ENCODE peak calls at places on chromosomes 12 and 14, in four cellular contexts. One of them, this sample, is unnamed.

GRCh38 chr12:128109636-128110035 is 157.3 kb upstream of the TMEM132C start:
- DNase-seq in brain microvascular endothelial cell: no peak
- DNase-seq in esophagus squamous epithelium: no peak
- DNase-seq in GM06990: no peak
- DNase-seq in this sample: no peak

GRCh38 chr12:120640840-120641833 is 711 bp downstream of the CABP1 start:
- DNase-seq in brain microvascular endothelial cell: peak; percentile 29
- DNase-seq in esophagus squamous epithelium: no peak
- DNase-seq in GM06990: peak; percentile 49
- DNase-seq in this sample: peak; percentile 83

GRCh38 chr12:2027379-2027778 is 23.1 kb upstream of the DCP1B start:
- DNase-seq in brain microvascular endothelial cell: no peak
- DNase-seq in esophagus squamous epithelium: no peak
- DNase-seq in GM06990: no peak
- DNase-seq in this sample: no peak

GRCh38 chr12:121162985-121163384 is 30.3 kb downstream of the P2RX7 start:
- DNase-seq in brain microvascular endothelial cell: no peak
- DNase-seq in esophagus squamous epithelium: no peak
- DNase-seq in GM06990: no peak
- DNase-seq in this sample: no peak

GRCh38 chr14:104333903-104334811 is 195.8 kb downstream of the KIF26A start:
- DNase-seq in brain microvascular endothelial cell: no peak
- DNase-seq in esophagus squamous epithelium: no peak
- DNase-seq in GM06990: no peak
- DNase-seq in this sample: peak; percentile 60

GRCh38 chr14:58969951-58970751 is 218.3 kb upstream of the DAAM1 start:
- DNase-seq in brain microvascular endothelial cell: peak; percentile 41
- DNase-seq in esophagus squamous epithelium: no peak
- DNase-seq in GM06990: peak; percentile 20
- DNase-seq in this sample: no peak

GRCh38 chr12:51388826-51389225 is 2.4 kb downstream of the GALNT6 start:
- DNase-seq in brain microvascular endothelial cell: no peak
- DNase-seq in esophagus squamous epithelium: no peak
- DNase-seq in GM06990: no peak
- DNase-seq in this sample: no peak

GRCh38 chr12:11953523-11953922 is 117.2 kb upstream of the BCL2L14 start:
- DNase-seq in brain microvascular endothelial cell: no peak
- DNase-seq in esophagus squamous epithelium: no peak
- DNase-seq in GM06990: no peak
- DNase-seq in this sample: no peak

GRCh38 chr14:93789366-93790130 is 1.3 kb upstream of the PRIMA1 start:
- DNase-seq in brain microvascular endothelial cell: no peak
- DNase-seq in esophagus squamous epithelium: no peak
- DNase-seq in GM06990: no peak
- DNase-seq in this sample: no peak

GRCh38 chr14:104870368-104871144 is 5.5 kb downstream of the CEP170B start:
- DNase-seq in brain microvascular endothelial cell: no peak
- DNase-seq in esophagus squamous epithelium: no peak
- DNase-seq in GM06990: peak; percentile 19
- DNase-seq in this sample: peak; percentile 69

GRCh38 chr12:126684703-126685102 is 1582.3 kb upstream of the TMEM132C start:
- DNase-seq in brain microvascular endothelial cell: no peak
- DNase-seq in esophagus squamous epithelium: no peak
- DNase-seq in GM06990: no peak
- DNase-seq in this sample: no peak

GRCh38 chr12:72197790-72198189 is 74.4 kb upstream of the TRHDE start:
- DNase-seq in brain microvascular endothelial cell: no peak
- DNase-seq in esophagus squamous epithelium: no peak
- DNase-seq in GM06990: no peak
- DNase-seq in this sample: no peak

GRCh38 chr12:105337391-105337790 is 6.9 kb downstream of the C12orf75 start:
- DNase-seq in brain microvascular endothelial cell: no peak
- DNase-seq in esophagus squamous epithelium: no peak
- DNase-seq in GM06990: no peak
- DNase-seq in this sample: no peak

GRCh38 chr12:132445884-132446471 is 44.0 kb upstream of the FBRSL1 start:
- DNase-seq in brain microvascular endothelial cell: peak; percentile 60
- DNase-seq in esophagus squamous epithelium: no peak
- DNase-seq in GM06990: no peak
- DNase-seq in this sample: peak; percentile 81

GRCh38 chr14:94974422-94974821 is 182.9 kb downstream of the DICER1 start:
- DNase-seq in brain microvascular endothelial cell: no peak
- DNase-seq in esophagus squamous epithelium: no peak
- DNase-seq in GM06990: no peak
- DNase-seq in this sample: no peak

GRCh38 chr14:50955373-50956043 is 11.2 kb upstream of the PYGL start:
- DNase-seq in brain microvascular endothelial cell: peak; percentile 98
- DNase-seq in esophagus squamous epithelium: no peak
- DNase-seq in GM06990: no peak
- DNase-seq in this sample: peak; percentile 75

GRCh38 chr14:55580401-55581010 is 499 bp downstream of the KTN1 start:
- DNase-seq in brain microvascular endothelial cell: no peak
- DNase-seq in esophagus squamous epithelium: no peak
- DNase-seq in GM06990: peak; percentile 68
- DNase-seq in this sample: peak; percentile 79

GRCh38 chr12:126727656-126728055 is 1539.3 kb upstream of the TMEM132C start:
- DNase-seq in brain microvascular endothelial cell: no peak
- DNase-seq in esophagus squamous epithelium: no peak
- DNase-seq in GM06990: no peak
- DNase-seq in this sample: no peak

DNA sequence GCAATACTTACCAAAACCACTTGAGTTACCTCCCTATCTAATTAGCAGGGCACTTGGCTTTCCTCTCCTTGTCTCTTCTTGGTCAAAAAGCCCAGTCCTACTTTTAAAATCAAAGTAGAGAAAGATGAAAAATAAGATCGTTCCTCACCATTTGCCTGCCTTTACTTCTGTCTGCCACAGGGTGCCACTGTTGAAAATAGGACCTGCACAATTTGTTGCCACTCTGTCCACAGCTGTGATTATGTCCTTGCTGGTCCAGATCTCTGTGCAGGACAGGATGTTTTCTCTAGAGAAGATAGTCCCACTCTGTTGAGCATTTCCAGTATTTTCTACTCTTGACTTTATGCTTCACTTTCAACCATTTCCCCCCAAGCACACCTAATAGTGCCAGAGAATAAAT is 179.9 kb downstream of the PDZRN4 start:
- DNase-seq in brain microvascular endothelial cell: no peak
- DNase-seq in esophagus squamous epithelium: no peak
- DNase-seq in GM06990: no peak
- DNase-seq in this sample: no peak
- TF ChIP-seq CTCF in brain microvascular endothelial cell: peak; percentile 28
- TF ChIP-seq CTCF in esophagus squamous epithelium: no peak
- TF ChIP-seq CTCF in GM06990: peak; percentile 40
- TF ChIP-seq CTCF in this sample: peak; percentile 28

GRCh38 chr14:61323970-61324369 is 2.6 kb downstream of the PRKCH start:
- DNase-seq in brain microvascular endothelial cell: no peak
- DNase-seq in esophagus squamous epithelium: no peak
- DNase-seq in GM06990: no peak
- DNase-seq in this sample: no peak
- H3K4me3 ChIP-seq in brain microvascular endothelial cell: no peak overlapping the region
- H3K4me3 ChIP-seq in esophagus squamous epithelium: peak overlapping the region; percentile 66
- H3K4me3 ChIP-seq in GM06990: peak overlapping the region; percentile 16
- H3K4me3 ChIP-seq in this sample: peak overlapping the region; percentile 73

GRCh38 chr14:61112506-61112905 is 131.5 kb downstream of the SLC38A6 start:
- DNase-seq in brain microvascular endothelial cell: no peak
- DNase-seq in esophagus squamous epithelium: no peak
- DNase-seq in GM06990: no peak
- DNase-seq in this sample: no peak
- TF ChIP-seq CTCF in brain microvascular endothelial cell: no peak
- TF ChIP-seq CTCF in esophagus squamous epithelium: no peak
- TF ChIP-seq CTCF in GM06990: no peak
- TF ChIP-seq CTCF in this sample: no peak

GRCh38 chr14:100159865-100160533 is 554 bp upstream of the DEGS2 start:
- DNase-seq in brain microvascular endothelial cell: no peak
- DNase-seq in esophagus squamous epithelium: no peak
- DNase-seq in GM06990: no peak
- DNase-seq in this sample: no peak
- H3K4me3 ChIP-seq in brain microvascular endothelial cell: no peak overlapping the region
- H3K4me3 ChIP-seq in esophagus squamous epithelium: peak overlapping the region; percentile 55
- H3K4me3 ChIP-seq in GM06990: peak overlapping the region; percentile 43
- H3K4me3 ChIP-seq in this sample: peak overlapping the region; percentile 46

GRCh38 chr14:43795600-43796228 is 711.4 kb downstream of the FSCB start:
- DNase-seq in brain microvascular endothelial cell: no peak
- DNase-seq in esophagus squamous epithelium: no peak
- DNase-seq in GM06990: no peak
- DNase-seq in this sample: no peak
- TF ChIP-seq CTCF in brain microvascular endothelial cell: no peak
- TF ChIP-seq CTCF in esophagus squamous epithelium: no peak
- TF ChIP-seq CTCF in GM06990: no peak
- TF ChIP-seq CTCF in this sample: no peak

GRCh38 chr14:31022386-31022785 is 3.1 kb upstream of the AP4S1 start:
- DNase-seq in brain microvascular endothelial cell: no peak
- DNase-seq in esophagus squamous epithelium: no peak
- DNase-seq in GM06990: no peak
- DNase-seq in this sample: no peak

GRCh38 chr14:31024577-31025334 is 693 bp upstream of the AP4S1 start:
- DNase-seq in brain microvascular endothelial cell: no peak
- DNase-seq in esophagus squamous epithelium: no peak
- DNase-seq in GM06990: no peak
- DNase-seq in this sample: no peak

GRCh38 chr14:31020834-31021575 is 4.4 kb upstream of the AP4S1 start:
- DNase-seq in brain microvascular endothelial cell: no peak
- DNase-seq in esophagus squamous epithelium: no peak
- DNase-seq in GM06990: no peak
- DNase-seq in this sample: no peak

GRCh38 chr14:31024042-31024480 is 1.4 kb upstream of the AP4S1 start:
- DNase-seq in brain microvascular endothelial cell: no peak
- DNase-seq in esophagus squamous epithelium: no peak
- DNase-seq in GM06990: no peak
- DNase-seq in this sample: no peak

DNA sequence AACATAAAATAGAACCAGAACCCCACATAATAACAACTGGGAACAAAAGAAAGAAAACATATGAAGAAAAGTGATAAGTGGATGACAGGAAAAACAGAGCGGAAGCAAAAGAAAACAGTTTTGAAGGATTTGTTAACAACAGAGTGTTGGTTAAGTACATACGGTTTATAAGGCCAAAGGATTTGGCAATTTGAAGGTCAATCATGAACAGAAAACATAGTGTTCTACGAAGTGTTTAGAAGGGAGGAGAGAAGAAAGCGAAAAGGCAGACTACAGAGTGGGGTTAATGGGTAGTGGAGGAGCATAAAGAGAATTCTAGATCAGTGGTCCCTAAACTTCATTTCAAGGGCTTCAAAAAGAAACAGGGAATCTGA is 3.9 kb upstream of the AP4S1 start:
- DNase-seq in brain microvascular endothelial cell: no peak
- DNase-seq in esophagus squamous epithelium: no peak
- DNase-seq in GM06990: no peak
- DNase-seq in this sample: no peak
- H3K4me3 ChIP-seq in brain microvascular endothelial cell: no peak overlapping the region
- H3K4me3 ChIP-seq in esophagus squamous epithelium: no peak overlapping the region
- H3K4me3 ChIP-seq in GM06990: no peak overlapping the region
- H3K4me3 ChIP-seq in this sample: no peak overlapping the region

GRCh38 chr12:52590021-52590420 is 11.2 kb downstream of the KRT72 start:
- DNase-seq in brain microvascular endothelial cell: no peak
- DNase-seq in esophagus squamous epithelium: no peak
- DNase-seq in GM06990: no peak
- DNase-seq in this sample: peak; percentile 33

GRCh38 chr12:52585951-52586350 is 12.3 kb upstream of the KRT74 start:
- DNase-seq in brain microvascular endothelial cell: no peak
- DNase-seq in esophagus squamous epithelium: no peak
- DNase-seq in GM06990: no peak
- DNase-seq in this sample: no peak

GRCh38 chr12:52585001-52585400 is 11.4 kb upstream of the KRT74 start:
- DNase-seq in brain microvascular endothelial cell: no peak
- DNase-seq in esophagus squamous epithelium: no peak
- DNase-seq in GM06990: no peak
- DNase-seq in this sample: no peak

GRCh38 chr12:52584156-52584682 is 10.6 kb upstream of the KRT74 start:
- DNase-seq in brain microvascular endothelial cell: no peak
- DNase-seq in esophagus squamous epithelium: no peak
- DNase-seq in GM06990: no peak
- DNase-seq in this sample: peak; percentile 47

GRCh38 chr12:52587563-52587962 is 13.7 kb downstream of the KRT72 start:
- DNase-seq in brain microvascular endothelial cell: no peak
- DNase-seq in esophagus squamous epithelium: no peak
- DNase-seq in GM06990: no peak
- DNase-seq in this sample: peak; percentile 62
- TF ChIP-seq CTCF in brain microvascular endothelial cell: peak; percentile 9
- TF ChIP-seq CTCF in esophagus squamous epithelium: no peak
- TF ChIP-seq CTCF in GM06990: no peak
- TF ChIP-seq CTCF in this sample: no peak

GRCh38 chr12:88144037-88144436 is 1.9 kb downstream of the TMTC3 start:
- DNase-seq in brain microvascular endothelial cell: no peak
- DNase-seq in esophagus squamous epithelium: no peak
- DNase-seq in GM06990: no peak
- DNase-seq in this sample: no peak
- H3K4me3 ChIP-seq in brain microvascular endothelial cell: no peak overlapping the region
- H3K4me3 ChIP-seq in esophagus squamous epithelium: no peak overlapping the region
- H3K4me3 ChIP-seq in GM06990: no peak overlapping the region
- H3K4me3 ChIP-seq in this sample: no peak overlapping the region